ENCODE peak calls at places on chromosomes 11 and 22, in five cellular contexts. R is heart left ventricle, J is testis, Z is GDM1, N is activated gamma-delta T cell. E is an unnamed sample.

GRCh38 chr11:65552413-65552951 is 5.7 kb downstream of the LTBP3 start:
- DNase-seq in Z (no peak), J (no peak), R (no peak), N (no peak), E (peak)

GRCh38 chr22:31680764-31681624 is 19.0 kb upstream of the PISD start:
- DNase-seq in N (no peak), R (no peak), Z (no peak), J (no peak), E (no peak)

GRCh38 chr11:32034149-32034548 is 56.7 kb upstream of the RCN1 start:
- DNase-seq in Z (no peak), R (no peak), J (no peak), N (no peak), E (no peak)

GRCh38 chr11:61616443-61616842 is 35.6 kb upstream of the SYT7 start:
- DNase-seq in R (no peak), J (no peak), N (no peak), Z (no peak), E (no peak)

GRCh38 chr22:45887202-45888131 is 89.5 kb downstream of the WNT7B start:
- DNase-seq in R (peak), J (no peak), N (no peak), Z (no peak), E (no peak)

GRCh38 chr22:34841321-34841901 is 224.5 kb upstream of the ISX start:
- DNase-seq in R (no peak), N (no peak), Z (no peak), J (no peak), E (no peak)

GRCh38 chr11:2940166-2940929 is 11.1 kb upstream of the PHLDA2 start:
- DNase-seq in Z (no peak), J (no peak), N (no peak), R (peak), E (no peak)

GRCh38 chr11:117929568-117930207 is 486 bp upstream of the TMPRSS13 start:
- DNase-seq in Z (no peak), N (no peak), J (no peak), R (no peak), E (no peak)

GRCh38 chr22:38233427-38233826 is 31.6 kb downstream of the MAFF start:
- DNase-seq in J (no peak), Z (no peak), R (no peak), N (no peak), E (no peak)

GRCh38 chr11:133712235-133712634 is 133.1 kb downstream of the SPATA19 start:
- DNase-seq in R (no peak), Z (no peak), N (no peak), J (no peak), E (no peak)

GRCh38 chr22:26580240-26580962 is 9.5 kb downstream of the TPST2 start:
- DNase-seq in N (no peak), R (no peak), J (no peak), Z (no peak), E (no peak)

GRCh38 chr11:85867751-85868150 is 12.6 kb downstream of the CCDC83 start:
- DNase-seq in R (no peak), J (no peak), N (no peak), Z (no peak), E (no peak)

GRCh38 chr11:73659961-73660360 is 13.6 kb downstream of the PLEKHB1 start:
- DNase-seq in R (no peak), N (no peak), J (no peak), Z (no peak), E (no peak)

GRCh38 chr11:130519128-130519932 is 70.9 kb downstream of the ADAMTS15 start:
- DNase-seq in Z (no peak), J (no peak), N (no peak), R (no peak), E (no peak)

GRCh38 chr11:72091292-72091691 is 10.6 kb downstream of the LRRC51 start:
- DNase-seq in R (peak), J (peak), N (no peak), Z (peak), E (peak)

GRCh38 chr11:9789919-9790318 is 126.0 kb downstream of the SWAP70 start:
- DNase-seq in N (no peak), J (no peak), Z (no peak), R (no peak), E (no peak)

GRCh38 chr11:130677486-130678153 is 229.2 kb downstream of the ADAMTS15 start:
- DNase-seq in Z (no peak), N (no peak), R (peak), J (no peak), E (no peak)

GRCh38 chr11:134069426-134069921 is 602 bp downstream of the JAM3 start:
- DNase-seq in J (peak), Z (no peak), R (peak), N (no peak), E (no peak)

GRCh38 chr11:131297441-131297840 is 73.0 kb upstream of the NTM start:
- DNase-seq in R (no peak), Z (no peak), J (no peak), N (no peak), E (no peak)

GRCh38 chr11:73661035-73661628 is 14.8 kb downstream of the PLEKHB1 start:
- DNase-seq in N (peak), Z (peak), R (peak), J (peak), E (peak)

GRCh38 chr11:76669901-76670474 is 559 bp downstream of the LRRC32 start:
- DNase-seq in R (peak), Z (no peak), J (peak), N (no peak), E (no peak)

GRCh38 chr11:73729594-73730206 is 31.2 kb downstream of the RAB6A start:
- DNase-seq in J (no peak), R (no peak), Z (no peak), N (no peak), E (no peak)

GRCh38 chr11:79054636-79055035 is 386.2 kb downstream of the TENM4 start:
- DNase-seq in N (no peak), R (no peak), Z (no peak), J (no peak), E (no peak)

GRCh38 chr11:44315947-44316387 is 6.0 kb upstream of the ALX4 start:
- DNase-seq in N (no peak), J (no peak), Z (no peak), R (peak), E (no peak)

GRCh38 chr11:106989056-106989455 is 29.2 kb downstream of the GUCY1A2 start:
- DNase-seq in N (no peak), J (no peak), R (no peak), Z (no peak), E (no peak)

GRCh38 chr11:109789911-109790310 is 303.3 kb upstream of the ZC3H12C start:
- DNase-seq in N (no peak), Z (no peak), R (no peak), J (no peak), E (no peak)

GRCh38 chr11:29258411-29258810 is 758.4 kb downstream of the KCNA4 start:
- DNase-seq in R (no peak), N (no peak), J (no peak), Z (no peak), E (no peak)

GRCh38 chr11:34481307-34481706 is 32.3 kb downstream of the ELF5 start:
- DNase-seq in J (no peak), R (no peak), Z (no peak), N (no peak), E (no peak)

GRCh38 chr22:50730941-50731661 is 6.9 kb upstream of the ACR start:
- DNase-seq in R (peak), Z (no peak), J (peak), N (no peak), E (no peak)

GRCh38 chr22:38191746-38192474 is 9.9 kb upstream of the MAFF start:
- DNase-seq in J (no peak), R (no peak), N (no peak), Z (no peak), E (no peak)

GRCh38 chr11:71452354-71453020 is 516 bp upstream of the NADSYN1 start:
- DNase-seq in N (no peak), Z (peak), R (peak), J (peak), E (peak)

GRCh38 chr11:87917111-87917510 is 258.1 kb downstream of the RAB38 start:
- DNase-seq in R (no peak), Z (no peak), N (no peak), J (no peak), E (no peak)

GRCh38 chr11:11701070-11701469 is 79.3 kb upstream of the GALNT18 start:
- DNase-seq in J (no peak), Z (no peak), N (no peak), R (no peak), E (no peak)

GRCh38 chr11:46475926-46476545 is 84.5 kb upstream of the CHRM4 start:
- DNase-seq in R (no peak), J (no peak), Z (no peak), N (no peak), E (no peak)

GRCh38 chr22:23012081-23012622 is 58.2 kb upstream of the GNAZ start:
- DNase-seq in Z (no peak), J (no peak), N (no peak), R (no peak), E (no peak)

GRCh38 chr11:88051386-88051785 is 123.9 kb downstream of the RAB38 start:
- DNase-seq in R (no peak), Z (no peak), J (no peak), N (no peak), E (no peak)